ENCODE peak calls at places on chromosomes 4 and X, in four cellular contexts. F is lung, A is testis, N is thyroid gland. H is an unnamed sample. For H3K4me1, the result is how much of the 10 kb centered on the place peaks cover.

GRCh38 chr4:114312349-114312748 is 286.3 kb upstream of the UGT8 start:
- DNase-seq in F (no peak), N (no peak), A (no peak), H (no peak)

GRCh38 chrX:12410523-12410922 is 272.2 kb downstream of the FRMPD4 start:
- DNase-seq in A (no peak), F (no peak), N (no peak), H (no peak)

GRCh38 chr4:6529021-6529420 is 46.0 kb upstream of the MAN2B2 start:
- DNase-seq in F (no peak), A (no peak), N (no peak), H (no peak)

GRCh38 chr4:164536829-164537228 is 217.1 kb upstream of the SMIM31 start:
- DNase-seq in F (no peak), A (no peak), N (no peak), H (no peak)

GRCh38 chrX:142711801-142712200 is 313.9 kb upstream of the SPANXN4 start:
- DNase-seq in F (no peak), N (no peak), A (no peak), H (no peak)

GRCh38 chr4:25182941-25183340 is 22.7 kb upstream of the SEPSECS start:
- DNase-seq in F (no peak), N (no peak), A (no peak), H (peak)

GRCh38 chr4:183905593-183906485 is 732 bp downstream of the STOX2 start:
- DNase-seq in F (peak), A (peak), N (peak), H (peak)

GRCh38 chr4:150694438-150694837 is 112.5 kb downstream of the MAB21L2 start:
- DNase-seq in F (no peak), A (no peak), N (no peak), H (no peak)

GRCh38 chrX:80430826-80431501 is 10.7 kb downstream of the TENT5D start:
- DNase-seq in F (no peak), A (no peak), N (no peak), H (no peak)

GRCh38 chrX:133587071-133587470 is 171.8 kb upstream of the GPC4 start:
- DNase-seq in A (no peak), F (no peak), N (no peak), H (no peak)

GRCh38 chrX:10111364-10112148 is 45.2 kb upstream of the CLCN4 start:
- DNase-seq in F (no peak), N (peak), A (peak), H (no peak)

GRCh38 chrX:50067435-50068292 is 133.1 kb downstream of the AKAP4 start:
- DNase-seq in N (peak), A (peak), F (peak), H (peak)

GRCh38 chr4:71377561-71377960 is 38.7 kb downstream of the SLC4A4 start:
- DNase-seq in N (no peak), F (no peak), A (no peak), H (peak)

GRCh38 chr4:159765402-159765801 is 662.5 kb downstream of the RAPGEF2 start:
- DNase-seq in A (no peak), F (no peak), N (no peak), H (peak)

GRCh38 chr4:139144911-139145551 is 32.0 kb downstream of the ELF2 start:
- DNase-seq in A (no peak), F (no peak), N (peak), H (no peak)

GRCh38 chr4:78414116-78414515 is 137.5 kb upstream of the ANXA3 start:
- DNase-seq in N (no peak), F (no peak), A (no peak), H (no peak)

GRCh38 chrX:106178826-106179225 is 10.7 kb downstream of the PWWP3B start:
- DNase-seq in A (no peak), F (no peak), N (no peak), H (peak)

GRCh38 chr4:15740764-15741404 is 37.2 kb upstream of the CD38 start:
- DNase-seq in F (no peak), A (no peak), N (no peak), H (no peak)

GRCh38 chr4:129583868-129584267 is 487.9 kb downstream of the C4orf33 start:
- DNase-seq in N (no peak), A (no peak), F (no peak), H (no peak)

GRCh38 chrX:153474718-153475117 is 4.3 kb upstream of the HAUS7 start:
- DNase-seq in A (peak), F (peak), N (peak), H (peak)

GRCh38 chrX:149314031-149314430 is 191.1 kb downstream of the IDS start:
- DNase-seq in A (peak), N (peak), F (no peak), H (no peak)

GRCh38 chrX:21745756-21746155 is 12.2 kb downstream of the SMPX start:
- DNase-seq in F (peak), N (peak), A (peak), H (peak)

GRCh38 chr4:1237981-1238675 is 10.8 kb downstream of the CTBP1 start:
- DNase-seq in F (no peak), A (no peak), N (no peak), H (no peak)

GRCh38 chrX:51614353-51614752 is 4.4 kb downstream of the CENPVL3 start:
- DNase-seq in N (no peak), F (no peak), A (no peak), H (peak)

GRCh38 chr4:61245321-61245720 is 45.2 kb downstream of the ADGRL3 start:
- DNase-seq in A (no peak), N (no peak), F (no peak), H (no peak)

DNA sequence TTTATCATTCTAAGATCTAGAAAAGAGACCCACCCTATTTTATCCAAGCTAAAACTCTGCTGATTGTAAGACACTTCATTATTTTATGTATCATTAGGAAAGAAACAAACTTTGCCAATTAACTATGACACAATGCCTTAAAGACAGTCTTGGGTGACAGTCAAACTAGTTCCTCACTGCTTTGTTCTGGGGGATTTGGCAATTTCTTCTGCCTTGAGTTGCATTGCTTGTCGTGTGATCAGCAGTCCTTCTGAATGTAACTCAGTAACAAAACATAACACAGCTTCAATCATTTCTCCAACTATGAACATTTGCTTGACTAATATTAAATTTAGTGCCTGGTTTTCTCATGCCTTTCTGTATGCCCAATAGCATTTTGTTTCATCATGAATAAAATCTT is 577.9 kb upstream of the DIPK2B start:
- DNase-seq in A (no peak), F (no peak), N (no peak), H (no peak)
- H3K4me1 ChIP-seq in A (under half), F (under half), N (under half), H (under half)

GRCh38 chrX:154481195-154481594 is 2.1 kb upstream of the LAGE3 start:
- DNase-seq in N (no peak), A (no peak), F (no peak), H (no peak)
- H3K4me1 ChIP-seq in N (under half), A (under half), F (under half), H (under half)

GRCh38 chr4:83208371-83208770 is 76.2 kb downstream of the COQ2 start:
- DNase-seq in N (no peak), A (no peak), F (no peak), H (no peak)
- H3K4me1 ChIP-seq in N (under half), A (under half), F (under half), H (under half)

DNA sequence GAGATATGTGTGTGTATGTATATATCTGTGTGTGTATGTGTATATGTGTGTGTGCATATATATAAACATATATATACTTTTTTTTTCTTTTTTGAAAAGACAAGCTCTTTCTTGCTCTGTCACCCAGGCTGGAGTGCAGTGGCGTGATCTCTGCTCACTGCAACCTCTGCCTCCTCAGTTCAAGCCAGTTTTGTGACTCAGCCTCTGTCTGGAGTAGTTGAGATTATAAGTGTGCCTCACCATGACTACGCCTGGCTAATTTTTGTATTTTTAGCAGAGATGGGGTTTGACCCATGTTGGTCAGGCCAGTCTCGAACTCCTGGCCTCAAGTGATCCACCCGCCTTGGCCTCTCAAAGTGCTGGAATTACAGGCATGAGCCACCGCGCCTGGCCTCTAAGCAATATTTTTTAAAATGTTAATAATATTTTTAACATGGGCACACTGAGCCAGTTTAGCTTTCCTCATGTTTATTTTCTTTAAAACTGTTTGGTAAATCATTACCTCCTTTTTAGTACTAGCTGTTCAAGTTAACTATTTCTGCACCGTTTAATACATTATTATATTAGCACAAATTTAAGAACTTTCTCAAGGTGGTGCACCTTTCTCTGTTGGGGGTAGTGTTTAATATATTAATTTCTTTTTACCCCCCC is 33.3 kb downstream of the BBS12 start:
- DNase-seq in F (no peak), N (no peak), A (no peak), H (peak)
- H3K4me1 ChIP-seq in F (under half), N (under half), A (under half), H (under half)

GRCh38 chr4:7877131-7877530 is 62.5 kb downstream of the AFAP1 start:
- DNase-seq in A (no peak), N (no peak), F (no peak), H (no peak)
- H3K4me1 ChIP-seq in A (under half), N (under half), F (under half), H (under half)

H was measured in cardiac muscle cell.